ENCODE peak calls at places on chromosomes 16 and 17, in six cellular contexts. K is uterus, M is SK-N-SH, A is fibroblast of villous mesenchyme, T is HFF-Myc, Y is sigmoid colon. U is an unnamed sample.

GRCh38 chr17:14630025-14630424 is 329.1 kb downstream of the HS3ST3B1 start:
- DNase-seq in K (no peak), M (no peak), A (no peak), T (no peak), Y (no peak), U (no peak)

GRCh38 chr17:28720247-28720996 is 637 bp downstream of the RPL23A start:
- DNase-seq in K (no peak), M (no peak), A (no peak), T (no peak), Y (no peak), U (no peak)

GRCh38 chr17:76275382-76276068 is 10.4 kb downstream of the UBALD2 start:
- DNase-seq in K (no peak), M (peak), A (no peak), T (no peak), Y (no peak), U (no peak)

GRCh38 chr16:89410794-89411309 is 79.5 kb downstream of the ANKRD11 start:
- DNase-seq in K (no peak), M (peak), A (peak), T (peak), Y (peak), U (no peak)

GRCh38 chr16:5649762-5650445 is 552.3 kb upstream of the EEF2KMT start:
- DNase-seq in K (no peak), M (no peak), A (no peak), T (no peak), Y (no peak), U (no peak)

GRCh38 chr17:35086931-35087573 is 23.5 kb upstream of the RFFL start:
- DNase-seq in K (no peak), M (no peak), A (no peak), T (no peak), Y (no peak), U (no peak)

GRCh38 chr17:82031303-82031884 is at the start of gene RAC3:
- DNase-seq in K (no peak), M (peak), A (peak), T (no peak), Y (no peak), U (no peak)

GRCh38 chr16:23302045-23302956 is at the start of gene SCNN1B:
- DNase-seq in K (no peak), M (peak), A (no peak), T (no peak), Y (no peak), U (peak)

GRCh38 chr16:42069-42457 is 11.3 kb downstream of the POLR3K start:
- DNase-seq in K (no peak), M (no peak), A (no peak), T (no peak), Y (no peak), U (no peak)

GRCh38 chr16:9033125-9033830 is 58.2 kb upstream of the HAPSTR1 start:
- DNase-seq in K (peak), M (peak), A (peak), T (no peak), Y (no peak), U (peak)

GRCh38 chr16:74667215-74667765 is 613 bp upstream of the RFWD3 start:
- DNase-seq in K (no peak), M (peak), A (peak), T (no peak), Y (peak), U (peak)

GRCh38 chr17:54405826-54406225 is 494.8 kb upstream of the TOM1L1 start:
- DNase-seq in K (no peak), M (no peak), A (no peak), T (no peak), Y (no peak), U (no peak)

GRCh38 chr16:57549730-57550129 is 7.3 kb downstream of the ADGRG5 start:
- DNase-seq in K (no peak), M (no peak), A (no peak), T (no peak), Y (no peak), U (no peak)

GRCh38 chr16:67486805-67487204 is 3.5 kb upstream of the AGRP start:
- DNase-seq in K (no peak), M (no peak), A (no peak), T (no peak), Y (no peak), U (no peak)

GRCh38 chr17:38601539-38602351 is 4.0 kb downstream of the SRCIN1 start:
- DNase-seq in K (no peak), M (peak), A (no peak), T (no peak), Y (no peak), U (peak)

GRCh38 chr16:14309001-14309886 is 238.1 kb downstream of the MRTFB start:
- DNase-seq in K (no peak), M (no peak), A (peak), T (no peak), Y (no peak), U (peak)

GRCh38 chr17:39270923-39271322 is 45.2 kb upstream of the STAC2 start:
- DNase-seq in K (no peak), M (no peak), A (peak), T (peak), Y (no peak), U (no peak)

GRCh38 chr16:85286970-85287814 is 174.9 kb upstream of the CIBAR2 start:
- DNase-seq in K (no peak), M (peak), A (peak), T (no peak), Y (peak), U (no peak)

GRCh38 chr17:36614974-36615373 is 13.6 kb downstream of the MRM1 start:
- DNase-seq in K (no peak), M (no peak), A (no peak), T (no peak), Y (no peak), U (peak)

GRCh38 chr17:73841431-73842060 is 197.3 kb upstream of the SDK2 start:
- DNase-seq in K (no peak), M (peak), A (peak), T (no peak), Y (no peak), U (peak)

GRCh38 chr17:31444026-31444425 is 52.6 kb downstream of the RAB11FIP4 start:
- DNase-seq in K (no peak), M (no peak), A (no peak), T (no peak), Y (no peak), U (no peak)

GRCh38 chr16:22357635-22357971 is 16.8 kb downstream of the CDR2 start:
- DNase-seq in K (no peak), M (no peak), A (no peak), T (no peak), Y (no peak), U (no peak)

GRCh38 chr16:56401482-56401881 is 23.9 kb downstream of the AMFR start:
- DNase-seq in K (no peak), M (peak), A (no peak), T (no peak), Y (no peak), U (peak)
- TF ChIP-seq CTCF in K (no peak), M (peak), A (peak), T (peak), Y (no peak), U (peak)

DNA sequence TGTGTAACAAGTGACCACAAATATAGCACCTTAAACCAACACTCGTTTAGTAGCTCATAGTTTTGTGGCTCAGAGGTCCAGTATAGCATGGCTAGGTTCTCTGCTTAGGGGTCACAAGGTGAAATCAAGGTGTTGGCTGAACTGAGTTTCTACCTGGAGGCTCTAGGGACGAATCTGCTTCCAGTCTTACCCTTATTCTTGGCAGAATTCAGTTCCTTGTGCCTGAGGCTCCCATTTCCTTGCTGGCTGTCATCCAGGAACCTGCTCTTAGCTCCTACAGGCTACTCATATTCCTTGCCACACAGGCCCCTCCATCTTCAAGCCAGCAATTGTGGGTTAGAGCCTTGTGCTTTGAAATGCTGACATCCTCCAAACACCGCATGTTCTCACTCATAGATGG is 212.3 kb upstream of the CDH13 start:
- DNase-seq in K (no peak), M (no peak), A (no peak), T (no peak), Y (no peak), U (no peak)
- TF ChIP-seq CTCF in K (no peak), M (no peak), A (no peak), T (no peak), Y (no peak), U (no peak)

GRCh38 chr17:79965806-79966205 is 69.9 kb downstream of the TBC1D16 start:
- DNase-seq in K (no peak), M (no peak), A (no peak), T (no peak), Y (peak), U (peak)
- TF ChIP-seq CTCF in K (no peak), M (no peak), A (no peak), T (no peak), Y (no peak), U (no peak)

GRCh38 chr17:8222630-8223355 is 12.4 kb upstream of the AURKB start:
- DNase-seq in K (peak), M (peak), A (peak), T (peak), Y (peak), U (peak)

GRCh38 chr17:8222380-8222629 is 11.9 kb upstream of the AURKB start:
- DNase-seq in K (no peak), M (no peak), A (no peak), T (no peak), Y (no peak), U (no peak)

GRCh38 chr17:8224891-8225812 is 14.8 kb upstream of the AURKB start:
- DNase-seq in K (no peak), M (no peak), A (no peak), T (no peak), Y (no peak), U (no peak)

GRCh38 chr17:8221663-8222379 is 11.4 kb upstream of the AURKB start:
- DNase-seq in K (peak), M (peak), A (peak), T (peak), Y (peak), U (peak)

DNA sequence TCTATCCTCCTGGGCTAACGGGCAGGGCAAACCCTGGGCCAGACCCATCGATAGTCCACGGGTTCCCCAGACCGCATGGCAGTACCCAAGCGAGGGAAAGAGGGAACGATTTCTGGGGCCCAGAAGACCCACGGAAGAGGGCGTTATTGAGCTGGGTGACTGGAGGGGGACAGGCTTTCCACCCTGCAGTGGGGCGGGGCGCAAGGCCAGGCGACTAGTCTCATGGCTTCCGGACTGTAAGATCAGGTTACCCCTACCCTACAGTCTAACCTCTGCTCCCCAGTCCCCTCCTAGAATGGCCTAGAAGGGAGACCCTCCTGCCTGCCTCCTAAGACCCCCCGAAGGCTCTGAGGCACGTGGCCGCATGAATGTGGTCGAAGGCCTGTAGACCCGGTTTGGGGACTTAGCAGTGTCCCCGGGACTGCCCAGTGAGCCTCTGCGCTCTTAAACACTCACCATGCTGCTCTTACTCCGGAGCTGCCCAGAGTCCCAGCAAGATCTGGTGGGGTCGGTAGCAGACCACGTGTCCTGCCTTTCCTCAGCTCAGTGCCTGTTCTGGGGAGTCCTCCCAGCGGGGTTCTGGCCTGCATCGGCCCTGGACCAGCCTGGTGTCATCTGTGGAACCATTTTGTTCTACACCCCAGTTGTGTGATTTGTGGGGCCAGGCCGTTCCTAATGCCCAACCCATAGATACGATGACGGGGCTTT is 13.1 kb upstream of the AURKB start:
- DNase-seq in K (peak), M (peak), A (peak), T (no peak), Y (peak), U (peak)
- TF ChIP-seq CTCF in K (no peak), M (peak), A (peak), T (peak), Y (no peak), U (peak)

DNA sequence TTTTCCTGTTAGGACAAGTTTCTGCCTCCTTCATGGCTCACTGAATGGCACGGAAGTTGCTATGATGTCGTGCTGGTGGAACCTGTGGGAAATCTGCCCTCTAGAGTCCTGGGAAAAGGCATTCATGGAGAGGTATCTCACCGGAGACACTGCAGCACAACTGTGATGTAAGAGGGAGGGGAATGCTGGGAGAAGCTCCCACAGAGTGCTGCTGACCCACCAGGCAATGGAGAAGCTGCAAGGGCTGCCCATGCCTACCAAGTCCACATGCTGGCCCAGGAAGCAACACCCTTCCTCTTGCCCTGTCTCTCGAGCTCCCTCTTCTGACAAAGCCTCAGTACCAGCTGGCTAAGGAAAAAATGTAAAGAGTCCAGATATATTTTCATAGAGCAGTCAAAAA is 45.2 kb upstream of the SLC5A11 start:
- DNase-seq in K (no peak), M (no peak), A (peak), T (no peak), Y (no peak), U (no peak)
- TF ChIP-seq CTCF in K (no peak), M (no peak), A (peak), T (no peak), Y (no peak), U (peak)

DNA sequence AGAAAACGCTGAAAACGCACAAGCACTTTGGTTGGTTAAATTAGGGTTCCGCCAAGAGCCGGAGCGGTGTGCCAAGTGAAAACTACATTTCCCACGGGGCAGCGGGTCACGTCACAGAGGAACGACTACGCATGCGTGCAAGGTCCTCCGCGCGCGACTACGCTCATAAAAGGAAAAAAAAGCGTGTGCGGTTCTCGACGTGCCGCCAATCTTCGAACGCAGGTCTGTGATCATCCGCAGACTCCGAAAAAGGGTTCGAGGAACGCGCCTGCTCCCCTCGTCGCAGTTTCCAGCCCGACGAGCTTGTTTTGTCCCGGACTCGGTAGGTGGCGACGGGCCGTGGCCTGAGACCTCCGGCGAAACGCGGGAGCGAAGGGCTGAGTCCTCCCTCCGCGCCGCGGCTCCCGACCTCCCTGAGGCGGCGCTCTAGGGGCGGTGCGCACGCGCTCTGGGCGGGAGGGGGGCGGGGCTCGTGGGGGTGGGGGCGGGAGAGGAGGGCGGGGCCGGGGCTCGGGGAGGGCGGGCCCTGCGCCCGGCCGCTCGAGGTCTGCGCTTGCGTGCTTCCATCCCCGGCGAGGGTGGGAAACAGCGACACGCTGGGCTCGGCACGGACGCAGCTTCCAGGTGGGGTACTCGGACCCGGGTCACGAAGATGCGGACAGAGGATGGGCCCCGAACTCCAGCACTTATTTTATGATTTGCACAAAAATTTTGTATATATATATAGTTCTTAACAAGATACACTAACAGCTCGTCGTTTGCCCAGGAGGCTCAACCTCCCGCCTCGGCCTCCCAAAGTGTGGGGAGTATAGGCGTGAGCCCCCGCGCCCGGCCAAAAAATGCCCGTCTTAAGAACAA is at the start of gene SGF29:
- DNase-seq in K (peak), M (peak), A (peak), T (peak), Y (peak), U (peak)
- TF ChIP-seq CTCF in K (peak), M (peak), A (peak), T (no peak), Y (peak), U (peak)

GRCh38 chr17:18139949-18140348 is 31.4 kb downstream of the MYO15A start:
- DNase-seq in K (no peak), M (peak), A (peak), T (no peak), Y (no peak), U (no peak)
- TF ChIP-seq CTCF in K (no peak), M (peak), A (peak), T (peak), Y (no peak), U (peak)

U was measured in H9.